ENCODE peak calls at places on chromosomes 4 and X, in five cellular contexts. Z, D, S, K and P are unnamed samples.

GRCh38 chrX:133670394-133670793 is 255.1 kb upstream of the GPC4 start:
- DNase-seq in Z (peak), D (peak), S (no peak), K (no peak), P (peak)

GRCh38 chr4:160523236-160523635 is 1420.4 kb downstream of the RAPGEF2 start:
- DNase-seq in Z (no peak), D (no peak), S (no peak), K (no peak), P (no peak)

GRCh38 chr4:85737254-85737653 is 262.3 kb downstream of the ARHGAP24 start:
- DNase-seq in Z (no peak), D (no peak), S (no peak), K (no peak), P (no peak)

GRCh38 chr4:188779586-188779985 is 640.3 kb downstream of the TRIML1 start:
- DNase-seq in Z (peak), D (no peak), S (no peak), K (no peak), P (no peak)

GRCh38 chrX:50818986-50819385 is 5.0 kb upstream of the SHROOM4 start:
- DNase-seq in Z (peak), D (no peak), S (no peak), K (no peak), P (no peak)

GRCh38 chr4:15649914-15650545 is 5.1 kb downstream of the FBXL5 start:
- DNase-seq in Z (peak), D (peak), S (no peak), K (peak), P (no peak)

GRCh38 chrX:30228526-30228925 is 1.9 kb upstream of the MAGEB3 start:
- DNase-seq in Z (no peak), D (no peak), S (no peak), K (no peak), P (no peak)

GRCh38 chr4:170589597-170590191 is 499.9 kb upstream of the AADAT start:
- DNase-seq in Z (peak), D (peak), S (no peak), K (no peak), P (peak)

GRCh38 chr4:112140536-112140935 is 4.7 kb upstream of the FAM241A start:
- DNase-seq in Z (peak), D (peak), S (no peak), K (no peak), P (no peak)

GRCh38 chr4:140633154-140633553 is 64.4 kb upstream of the UCP1 start:
- DNase-seq in Z (no peak), D (no peak), S (no peak), K (no peak), P (no peak)

GRCh38 chr4:38071801-38072567 is 111.8 kb downstream of the PTTG2 start:
- DNase-seq in Z (peak), D (peak), S (peak), K (no peak), P (peak)

GRCh38 chr4:38072578-38072977 is 112.4 kb downstream of the PTTG2 start:
- DNase-seq in Z (peak), D (no peak), S (no peak), K (no peak), P (no peak)

GRCh38 chr4:38067499-38067898 is 107.3 kb downstream of the PTTG2 start:
- DNase-seq in Z (no peak), D (no peak), S (no peak), K (no peak), P (no peak)

GRCh38 chr4:38068107-38068506 is 107.9 kb downstream of the PTTG2 start:
- DNase-seq in Z (no peak), D (no peak), S (no peak), K (no peak), P (no peak)

DNA sequence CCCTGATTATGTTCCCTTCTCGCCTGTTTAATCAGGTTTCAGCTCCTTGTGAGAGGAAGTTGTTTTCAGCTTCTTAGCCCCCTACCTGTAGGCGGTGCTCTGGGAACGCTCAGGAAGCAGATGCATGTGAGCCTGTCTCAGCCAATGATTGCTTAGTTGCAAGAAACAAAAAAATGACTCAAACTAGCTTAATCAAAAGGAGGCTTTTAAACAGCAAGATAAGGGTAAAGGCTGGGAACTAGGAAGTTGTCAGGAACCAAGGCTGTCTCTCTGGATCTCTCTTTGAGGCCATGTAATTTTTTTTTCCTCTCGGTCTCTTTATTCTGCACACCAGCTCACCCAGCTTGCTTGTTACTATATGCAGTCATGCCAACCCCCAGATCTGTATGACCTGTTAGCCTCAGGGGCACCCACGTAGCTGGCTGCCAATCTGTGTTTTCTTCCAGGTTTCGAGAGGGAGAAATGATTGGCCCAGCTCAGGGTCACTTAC is 109.1 kb downstream of the PTTG2 start:
- DNase-seq in Z (peak), D (peak), S (no peak), K (peak), P (peak)
- TF ChIP-seq CTCF in Z (peak), D (peak), S (peak), K (no peak), P (peak)

GRCh38 chrX:71191253-71191652 is 31.8 kb upstream of the GJB1 start:
- DNase-seq in Z (no peak), D (no peak), S (no peak), K (no peak), P (no peak)

GRCh38 chrX:71198066-71198465 is 25.0 kb upstream of the GJB1 start:
- DNase-seq in Z (no peak), D (no peak), S (no peak), K (no peak), P (peak)

GRCh38 chrX:71199252-71199651 is 23.8 kb upstream of the GJB1 start:
- DNase-seq in Z (no peak), D (no peak), S (no peak), K (no peak), P (no peak)

GRCh38 chrX:71195959-71196727 is 26.9 kb upstream of the GJB1 start:
- DNase-seq in Z (no peak), D (no peak), S (no peak), K (no peak), P (no peak)
- TF ChIP-seq CTCF in Z (no peak), D (no peak), S (no peak), K (no peak), P (no peak)

GRCh38 chr4:151408630-151409469 is at the start of gene FHIP1A:
- DNase-seq in Z (peak), D (peak), S (peak), K (peak), P (peak)
- TF ChIP-seq CTCF in Z (peak), D (no peak), S (no peak), K (no peak), P (no peak)

GRCh38 chrX:135520022-135520552 is 373 bp upstream of the INTS6L start:
- DNase-seq in Z (peak), D (peak), S (no peak), K (no peak), P (no peak)

GRCh38 chrX:135512508-135513139 is 7.8 kb upstream of the INTS6L start:
- DNase-seq in Z (no peak), D (no peak), S (no peak), K (no peak), P (no peak)

GRCh38 chrX:135518161-135518560 is 2.3 kb upstream of the INTS6L start:
- DNase-seq in Z (no peak), D (no peak), S (no peak), K (no peak), P (no peak)

GRCh38 chrX:135513140-135513535 is 7.3 kb upstream of the INTS6L start:
- DNase-seq in Z (no peak), D (no peak), S (no peak), K (no peak), P (no peak)

DNA sequence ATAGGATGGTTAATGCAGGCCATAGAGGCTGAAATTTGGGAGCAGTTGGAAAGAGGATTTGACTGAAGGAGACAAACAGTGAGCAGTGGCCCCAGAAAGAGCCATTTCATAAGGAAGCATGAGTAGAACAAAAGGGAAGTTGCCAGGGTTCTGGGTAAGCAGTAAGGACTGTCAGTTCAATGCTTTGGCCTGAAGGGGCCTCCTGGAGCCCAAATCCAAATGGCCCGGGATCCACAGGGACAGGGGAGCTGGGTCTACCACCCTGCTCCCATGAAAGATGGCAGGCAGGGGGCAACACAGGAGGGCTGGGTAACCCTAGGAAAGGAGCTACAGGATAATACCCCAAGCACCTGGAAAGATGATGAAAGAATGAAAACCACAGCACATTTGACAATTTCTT is 4.1 kb upstream of the INTS6L start:
- DNase-seq in Z (no peak), D (no peak), S (no peak), K (no peak), P (no peak)
- TF ChIP-seq CTCF in Z (peak), D (no peak), S (peak), K (no peak), P (no peak)

DNA sequence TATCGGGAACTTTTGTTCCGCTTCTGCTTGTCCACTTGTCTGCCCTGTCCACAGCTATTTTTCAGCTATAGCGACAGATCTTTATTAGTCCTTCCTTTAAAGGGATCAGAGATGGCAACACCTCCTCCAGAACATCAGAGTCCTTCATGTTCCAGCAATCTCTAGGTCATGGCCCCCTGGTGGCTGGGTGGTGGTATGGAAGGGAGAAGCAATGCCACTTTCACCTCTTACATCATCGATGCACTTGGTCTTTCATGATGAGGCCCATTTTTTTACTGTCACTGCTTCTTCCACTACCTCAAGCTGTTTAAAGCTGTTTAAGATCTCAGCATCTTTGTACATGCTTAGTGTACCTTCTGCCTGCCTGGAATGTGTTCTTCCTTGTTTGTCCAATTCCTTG is 106.7 kb downstream of the ARHGAP6 start:
- DNase-seq in Z (no peak), D (no peak), S (no peak), K (peak), P (peak)
- TF ChIP-seq CTCF in Z (peak), D (peak), S (peak), K (peak), P (peak)